ENCODE peak calls at places on chromosomes 13 and 19, in seven cellular contexts. N is IMR-90, T is GM13976, R is GM10248, M is bronchial epithelial cell, Q is BJ, A is H9. G is an unnamed sample.

GRCh38 chr13:45119469-45119989 is 781 bp upstream of the GTF2F2 start:
- DNase-seq in A (no peak), T (peak; percentile 60), M (peak; percentile 28), R (peak; percentile 45), N (peak; percentile 77), Q (no peak), G (peak; percentile 46)

GRCh38 chr19:39752390-39752789 is 14.6 kb upstream of the CLC start:
- DNase-seq in R (no peak), T (no peak), M (no peak), Q (no peak), N (no peak), A (no peak), G (no peak)

GRCh38 chr13:29540334-29540733 is 55.2 kb downstream of the SLC7A1 start:
- DNase-seq in Q (no peak), A (no peak), N (no peak), R (no peak), M (no peak), T (no peak), G (no peak)

GRCh38 chr13:109779074-109779473 is 7.3 kb downstream of the IRS2 start:
- DNase-seq in Q (no peak), A (no peak), N (no peak), R (no peak), T (no peak), M (no peak), G (no peak)

GRCh38 chr13:35994131-35994966 is 136.8 kb downstream of the DCLK1 start:
- DNase-seq in T (no peak), Q (peak; percentile 68), A (no peak), N (peak; percentile 4), R (no peak), M (peak; percentile 75), G (no peak)

GRCh38 chr13:46613409-46614049 is 60.6 kb downstream of the LRCH1 start:
- DNase-seq in M (no peak), Q (no peak), N (peak; percentile 40), R (no peak), T (no peak), A (no peak), G (no peak)

GRCh38 chr13:28321751-28322150 is 173.2 kb downstream of the FLT1 start:
- DNase-seq in T (no peak), R (no peak), M (no peak), Q (no peak), N (peak; percentile 17), A (no peak), G (no peak)

GRCh38 chr13:108859202-108860012 is 230.0 kb downstream of the MYO16 start:
- DNase-seq in N (peak; percentile 92), M (peak; percentile 4), Q (peak; percentile 97), R (no peak), T (no peak), A (no peak), G (no peak)

DNA sequence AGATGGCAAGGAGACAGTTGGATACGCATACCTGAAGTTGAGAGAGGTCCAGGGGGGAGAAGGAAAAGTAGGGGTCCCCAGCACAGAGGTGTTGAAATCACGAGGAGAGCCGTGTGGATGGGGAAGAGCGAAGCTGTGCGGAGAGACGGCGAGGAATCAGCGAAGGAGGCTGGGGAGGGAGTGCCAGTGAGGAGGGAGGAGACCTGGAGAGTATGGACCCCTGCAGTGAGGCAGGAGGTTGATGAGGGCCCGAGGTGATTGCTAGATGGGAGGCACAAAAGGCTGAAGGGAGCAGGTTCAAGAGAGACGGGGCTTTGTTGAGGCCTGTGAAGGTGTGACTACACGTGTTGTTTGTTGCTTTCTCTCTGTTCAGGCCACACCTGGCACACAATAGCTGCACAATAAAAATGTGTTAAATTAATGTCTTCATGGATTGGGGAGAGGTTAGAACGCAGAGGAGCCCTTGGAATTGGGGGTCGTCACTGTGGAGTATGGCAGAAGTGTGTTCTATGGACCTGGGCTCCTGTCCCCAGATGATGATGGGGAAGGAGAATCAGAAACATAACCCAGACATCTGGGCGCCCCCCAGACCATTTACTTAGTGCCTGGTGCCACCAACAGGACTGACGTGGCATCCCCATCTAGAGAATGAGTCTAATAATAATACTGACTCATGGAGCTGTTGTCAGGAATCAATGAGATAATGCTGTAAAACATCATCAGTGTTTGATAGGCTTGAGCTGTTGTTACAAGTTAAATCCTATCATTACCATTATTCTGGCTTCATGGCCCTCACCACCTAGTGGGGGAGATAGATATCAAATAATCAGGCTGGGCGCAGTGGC is 137.5 kb downstream of the SIPA1L3 start:
- DNase-seq in T (peak; percentile 32), M (peak; percentile 20), Q (no peak), R (no peak), N (peak; percentile 68), A (no peak), G (no peak)
- TF ChIP-seq CTCF in T (no peak), M (no peak), Q (peak; percentile 17), R (peak; percentile 29), N (peak; percentile 55), A (peak; percentile 28), G (peak; percentile 24)

DNA sequence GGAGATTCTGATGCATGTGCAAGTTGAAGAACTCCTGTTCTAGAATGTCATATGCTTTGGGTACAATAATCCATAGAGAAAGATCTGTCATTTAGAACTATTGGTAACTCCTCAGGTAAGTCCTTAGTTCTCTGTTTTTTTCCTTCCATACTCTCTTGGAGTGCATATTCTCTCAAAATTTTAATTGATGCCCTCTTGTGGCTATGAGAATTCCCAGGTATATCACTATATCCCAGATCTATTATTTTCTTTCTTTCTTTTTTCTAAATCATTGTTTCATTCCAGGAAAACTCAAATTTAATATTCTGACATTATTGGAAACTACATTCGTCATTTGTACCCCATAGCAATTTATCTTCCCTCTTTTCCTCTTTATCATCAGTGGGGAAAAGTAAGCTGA is 485.4 kb downstream of the KLF5 start:
- DNase-seq in R (no peak), T (no peak), M (no peak), Q (no peak), N (no peak), A (no peak), G (no peak)
- TF ChIP-seq CTCF in R (no peak), T (no peak), M (peak; percentile 13), Q (no peak), N (peak; percentile 14), A (peak; percentile 18), G (no peak)

GRCh38 chr13:99276706-99277105 is 18.5 kb upstream of the GPR18 start:
- DNase-seq in N (no peak), T (no peak), Q (no peak), R (no peak), M (no peak), A (no peak), G (no peak)
- TF ChIP-seq CTCF in N (no peak), T (no peak), Q (no peak), R (no peak), M (no peak), A (peak; percentile 46), G (no peak)

GRCh38 chr19:34847393-34847792 is 74.4 kb upstream of the ZNF599 start:
- DNase-seq in Q (no peak), M (no peak), R (no peak), N (no peak), A (no peak), T (no peak), G (no peak)

GRCh38 chr19:34853369-34853768 is 73.3 kb upstream of the ZNF30 start:
- DNase-seq in A (no peak), R (no peak), T (no peak), M (no peak), N (no peak), Q (no peak), G (no peak)

GRCh38 chr19:34856052-34856451 is 70.7 kb upstream of the ZNF30 start:
- DNase-seq in M (no peak), Q (no peak), N (no peak), A (no peak), R (no peak), T (no peak), G (no peak)

GRCh38 chr19:34851277-34851804 is 75.4 kb upstream of the ZNF30 start:
- DNase-seq in R (no peak), N (no peak), M (no peak), Q (no peak), A (peak; percentile 67), T (no peak), G (no peak)
- TF ChIP-seq CTCF in R (no peak), N (no peak), M (peak; percentile 14), Q (no peak), A (peak; percentile 59), T (no peak), G (no peak)

GRCh38 chr13:76634431-76635191 is 251.6 kb downstream of the KCTD12 start:
- DNase-seq in R (no peak), Q (no peak), M (no peak), N (no peak), A (no peak), T (no peak), G (no peak)
- TF ChIP-seq CTCF in R (no peak), Q (no peak), M (no peak), N (no peak), A (no peak), T (no peak), G (no peak)